ENCODE peak calls at places on chromosomes 12 and 14, in nine cellular contexts. T is neural progenitor cell; K is C1 segment of cervical spinal cord; U is glutamatergic neuron; X is left ventricle myocardium superior; O is brain pericyte; Y is progenitor cell of endocrine pancreas; E is frontal cortex; R is effector CD4-positive, alpha-beta T cell. N is an unnamed sample.

GRCh38 chr12:69388371-69388770 is 28.8 kb downstream of the YEATS4 start:
- DNase-seq in T (no peak), K (no peak), U (no peak), X (no peak), O (peak), Y (no peak), E (no peak), R (no peak), N (no peak)

GRCh38 chr12:95648990-95649791 is 97.9 kb upstream of the USP44 start:
- DNase-seq in T (no peak), K (no peak), U (no peak), X (no peak), O (no peak), Y (no peak), E (no peak), R (no peak), N (peak)

GRCh38 chr14:105499256-105500035 is 8.4 kb downstream of the TEDC1 start:
- DNase-seq in T (no peak), K (peak), U (peak), X (no peak), O (no peak), Y (no peak), E (peak), R (no peak), N (peak)

GRCh38 chr14:28057286-28058011 is 709.1 kb upstream of the FOXG1 start:
- DNase-seq in T (no peak), K (no peak), U (no peak), X (no peak), O (no peak), Y (no peak), E (no peak), R (no peak), N (no peak)

GRCh38 chr14:104856869-104857860 is 7.9 kb upstream of the CEP170B start:
- DNase-seq in T (peak), K (peak), U (no peak), X (no peak), O (no peak), Y (no peak), E (peak), R (no peak), N (peak)

GRCh38 chr12:90260136-90260535 is 551.5 kb upstream of the ATP2B1 start:
- DNase-seq in T (no peak), K (no peak), U (no peak), X (no peak), O (peak), Y (no peak), E (no peak), R (no peak), N (no peak)

GRCh38 chr12:123094349-123095073 is 56.4 kb downstream of the PITPNM2 start:
- DNase-seq in T (no peak), K (peak), U (no peak), X (peak), O (no peak), Y (no peak), E (no peak), R (no peak), N (peak)

GRCh38 chr12:70052931-70053497 is 190.2 kb upstream of the CNOT2 start:
- DNase-seq in T (no peak), K (no peak), U (no peak), X (no peak), O (no peak), Y (no peak), E (no peak), R (no peak), N (peak)

GRCh38 chr12:56863789-56864188 is 70.4 kb downstream of the SDR9C7 start:
- DNase-seq in T (no peak), K (no peak), U (no peak), X (no peak), O (no peak), Y (no peak), E (no peak), R (no peak), N (no peak)

GRCh38 chr14:99910337-99911268 is 117.4 kb downstream of the EML1 start:
- DNase-seq in T (peak), K (no peak), U (no peak), X (no peak), O (peak), Y (no peak), E (no peak), R (no peak), N (peak)

GRCh38 chr12:70252832-70253231 is 9.6 kb downstream of the CNOT2 start:
- DNase-seq in T (no peak), K (no peak), U (no peak), X (no peak), O (no peak), Y (no peak), E (no peak), R (no peak), N (no peak)

GRCh38 chr12:71469235-71469873 is 29.8 kb downstream of the LGR5 start:
- DNase-seq in T (peak), K (no peak), U (no peak), X (no peak), O (no peak), Y (no peak), E (no peak), R (no peak), N (peak)

GRCh38 chr12:42871831-42872230 is 282.3 kb upstream of the PRICKLE1 start:
- DNase-seq in T (no peak), K (no peak), U (no peak), X (no peak), O (no peak), Y (no peak), E (no peak), R (no peak), N (no peak)

GRCh38 chr14:70096866-70097265 is 91.9 kb downstream of the SLC8A3 start:
- DNase-seq in T (peak), K (no peak), U (peak), X (no peak), O (no peak), Y (no peak), E (no peak), R (no peak), N (peak)

GRCh38 chr12:46944771-46945170 is 119.0 kb upstream of the SLC38A4 start:
- DNase-seq in T (no peak), K (no peak), U (no peak), X (no peak), O (no peak), Y (no peak), E (no peak), R (no peak), N (no peak)

GRCh38 chr14:24238123-24238522 is 4.3 kb downstream of the TINF2 start:
- DNase-seq in T (no peak), K (no peak), U (no peak), X (no peak), O (no peak), Y (no peak), E (no peak), R (no peak), N (no peak)

N was measured in islet precursor cell.